ENCODE peak calls at places on chromosomes 2 and 18, in nine cellular contexts. One of them, this sample, is unnamed. For H3K36me3, the result is how much of the 10 kb centered on the place peaks cover.

GRCh38 chr2:199833525-199833924 is 17.5 kb downstream of the FTCDNL1 start:
- DNase-seq in mucosa of descending colon: no peak
- DNase-seq in left lung: no peak
- DNase-seq in uterus: no peak
- DNase-seq in K562: no peak
- DNase-seq in PC-9: no peak
- DNase-seq in prostate gland: no peak
- DNase-seq in upper lobe of right lung: no peak
- DNase-seq in tibial nerve: no peak
- DNase-seq in this sample: no peak

GRCh38 chr2:60337142-60337497 is 216.3 kb downstream of the BCL11A start:
- DNase-seq in K562: no peak
- DNase-seq in tibial nerve: no peak
- DNase-seq in upper lobe of right lung: peak
- DNase-seq in left lung: peak
- DNase-seq in uterus: no peak
- DNase-seq in mucosa of descending colon: no peak
- DNase-seq in PC-9: no peak
- DNase-seq in prostate gland: no peak
- DNase-seq in this sample: no peak

GRCh38 chr2:241268716-241269445 is 46.6 kb downstream of the HDLBP start:
- DNase-seq in PC-9: peak
- DNase-seq in uterus: no peak
- DNase-seq in upper lobe of right lung: no peak
- DNase-seq in mucosa of descending colon: no peak
- DNase-seq in K562: no peak
- DNase-seq in prostate gland: no peak
- DNase-seq in left lung: no peak
- DNase-seq in tibial nerve: no peak
- DNase-seq in this sample: no peak

GRCh38 chr2:237581751-237582746 is 8.5 kb downstream of the RAB17 start:
- DNase-seq in mucosa of descending colon: peak
- DNase-seq in PC-9: no peak
- DNase-seq in left lung: peak
- DNase-seq in prostate gland: peak
- DNase-seq in K562: no peak
- DNase-seq in uterus: peak
- DNase-seq in upper lobe of right lung: peak
- DNase-seq in tibial nerve: peak
- DNase-seq in this sample: no peak

GRCh38 chr2:73217826-73218225 is 3.8 kb downstream of the SMYD5 start:
- DNase-seq in PC-9: no peak
- DNase-seq in left lung: no peak
- DNase-seq in tibial nerve: no peak
- DNase-seq in prostate gland: no peak
- DNase-seq in upper lobe of right lung: no peak
- DNase-seq in uterus: no peak
- DNase-seq in mucosa of descending colon: no peak
- DNase-seq in K562: no peak
- DNase-seq in this sample: no peak

GRCh38 chr2:202270487-202270886 is 4.9 kb downstream of the NOP58 start:
- DNase-seq in upper lobe of right lung: no peak
- DNase-seq in uterus: no peak
- DNase-seq in left lung: no peak
- DNase-seq in mucosa of descending colon: no peak
- DNase-seq in PC-9: no peak
- DNase-seq in K562: no peak
- DNase-seq in tibial nerve: no peak
- DNase-seq in prostate gland: no peak
- DNase-seq in this sample: peak

GRCh38 chr2:119826370-119826961 is 66.7 kb downstream of the PTPN4 start:
- DNase-seq in uterus: no peak
- DNase-seq in upper lobe of right lung: no peak
- DNase-seq in mucosa of descending colon: no peak
- DNase-seq in prostate gland: no peak
- DNase-seq in K562: peak
- DNase-seq in PC-9: no peak
- DNase-seq in tibial nerve: no peak
- DNase-seq in left lung: no peak
- DNase-seq in this sample: no peak

GRCh38 chr2:132670961-132671781 is 1.2 kb upstream of the LYPD1 start:
- DNase-seq in mucosa of descending colon: no peak
- DNase-seq in left lung: no peak
- DNase-seq in PC-9: peak
- DNase-seq in K562: no peak
- DNase-seq in upper lobe of right lung: no peak
- DNase-seq in prostate gland: no peak
- DNase-seq in uterus: no peak
- DNase-seq in tibial nerve: no peak
- DNase-seq in this sample: no peak

GRCh38 chr2:89848763-89849162 is 1157.3 kb downstream of the RPIA start:
- DNase-seq in mucosa of descending colon: no peak
- DNase-seq in prostate gland: no peak
- DNase-seq in uterus: no peak
- DNase-seq in PC-9: no peak
- DNase-seq in K562: no peak
- DNase-seq in upper lobe of right lung: no peak
- DNase-seq in tibial nerve: no peak
- DNase-seq in left lung: no peak
- DNase-seq in this sample: no peak

GRCh38 chr2:62248226-62248625 is 52.3 kb downstream of the B3GNT2 start:
- DNase-seq in left lung: no peak
- DNase-seq in prostate gland: no peak
- DNase-seq in tibial nerve: no peak
- DNase-seq in PC-9: no peak
- DNase-seq in upper lobe of right lung: no peak
- DNase-seq in uterus: no peak
- DNase-seq in K562: no peak
- DNase-seq in mucosa of descending colon: no peak
- DNase-seq in this sample: no peak

GRCh38 chr18:2083691-2084090 is 487.6 kb downstream of the METTL4 start:
- DNase-seq in K562: no peak
- DNase-seq in uterus: no peak
- DNase-seq in left lung: no peak
- DNase-seq in upper lobe of right lung: no peak
- DNase-seq in prostate gland: no peak
- DNase-seq in PC-9: no peak
- DNase-seq in tibial nerve: no peak
- DNase-seq in mucosa of descending colon: no peak
- DNase-seq in this sample: no peak
- TF ChIP-seq CTCF in K562: peak
- TF ChIP-seq CTCF in uterus: no peak
- TF ChIP-seq CTCF in left lung: no peak
- TF ChIP-seq CTCF in upper lobe of right lung: peak
- TF ChIP-seq CTCF in prostate gland: no peak
- TF ChIP-seq CTCF in PC-9: peak
- TF ChIP-seq CTCF in tibial nerve: no peak
- TF ChIP-seq CTCF in mucosa of descending colon: no peak
- TF ChIP-seq CTCF in this sample: peak

GRCh38 chr2:215363039-215363438 is 51.2 kb downstream of the ATIC start:
- DNase-seq in uterus: no peak
- DNase-seq in upper lobe of right lung: no peak
- DNase-seq in mucosa of descending colon: no peak
- DNase-seq in prostate gland: no peak
- DNase-seq in tibial nerve: no peak
- DNase-seq in PC-9: no peak
- DNase-seq in K562: no peak
- DNase-seq in left lung: no peak
- DNase-seq in this sample: no peak
- H3K36me3 ChIP-seq in uterus: under half
- H3K36me3 ChIP-seq in upper lobe of right lung: half or more
- H3K36me3 ChIP-seq in mucosa of descending colon: under half
- H3K36me3 ChIP-seq in prostate gland: under half
- H3K36me3 ChIP-seq in tibial nerve: under half
- H3K36me3 ChIP-seq in PC-9: under half
- H3K36me3 ChIP-seq in K562: under half
- H3K36me3 ChIP-seq in left lung: under half
- H3K36me3 ChIP-seq in this sample: under half

DNA sequence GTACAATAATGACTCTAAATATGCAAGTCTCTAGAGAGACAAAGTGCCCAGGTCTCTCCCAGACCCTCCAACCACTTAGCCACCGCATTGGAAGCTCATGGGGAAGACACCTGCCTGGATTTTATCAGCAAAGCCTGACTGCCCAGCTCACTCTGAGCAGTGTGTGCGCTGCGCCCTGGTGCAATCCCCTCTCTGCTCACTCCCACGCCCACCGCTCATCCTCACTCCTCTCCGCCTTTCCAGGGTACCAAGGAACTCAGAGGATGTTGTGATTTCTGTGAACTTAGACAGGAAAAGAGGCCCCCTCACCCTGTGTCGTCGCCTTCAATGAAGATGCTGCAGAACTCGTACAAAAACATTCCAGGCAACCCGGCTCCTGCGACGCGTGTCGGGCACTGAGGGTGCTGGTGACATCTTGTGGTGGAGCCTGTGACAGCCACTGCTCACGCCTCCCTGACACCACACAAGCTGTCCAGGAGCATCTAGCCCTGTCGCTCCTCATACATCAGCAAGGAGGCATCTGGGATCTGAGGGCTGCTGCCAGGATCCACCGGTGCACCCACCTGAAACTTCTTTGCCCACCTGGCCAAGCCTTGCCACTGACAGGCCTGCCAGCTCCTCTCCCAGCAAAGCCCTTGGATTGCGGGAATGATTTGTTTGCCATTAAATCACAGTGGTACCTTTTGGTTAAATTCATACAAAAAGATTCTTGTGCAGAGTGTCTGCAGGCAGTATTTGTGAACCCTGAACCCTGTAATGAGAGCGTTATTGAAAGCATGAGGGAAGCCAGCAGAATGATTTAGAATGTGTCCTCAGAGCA is 220.4 kb downstream of the ZNF516 start:
- DNase-seq in PC-9: peak
- DNase-seq in upper lobe of right lung: no peak
- DNase-seq in left lung: no peak
- DNase-seq in mucosa of descending colon: no peak
- DNase-seq in uterus: no peak
- DNase-seq in tibial nerve: no peak
- DNase-seq in K562: no peak
- DNase-seq in prostate gland: no peak
- DNase-seq in this sample: peak
- TF ChIP-seq CTCF in PC-9: peak
- TF ChIP-seq CTCF in upper lobe of right lung: peak
- TF ChIP-seq CTCF in left lung: no peak
- TF ChIP-seq CTCF in mucosa of descending colon: no peak
- TF ChIP-seq CTCF in uterus: no peak
- TF ChIP-seq CTCF in tibial nerve: no peak
- TF ChIP-seq CTCF in K562: peak
- TF ChIP-seq CTCF in prostate gland: no peak
- TF ChIP-seq CTCF in this sample: peak

GRCh38 chr18:74478876-74479275 is 17.3 kb upstream of the CNDP2 start:
- DNase-seq in K562: no peak
- DNase-seq in PC-9: no peak
- DNase-seq in mucosa of descending colon: no peak
- DNase-seq in left lung: no peak
- DNase-seq in prostate gland: no peak
- DNase-seq in uterus: no peak
- DNase-seq in upper lobe of right lung: no peak
- DNase-seq in tibial nerve: no peak
- DNase-seq in this sample: no peak

GRCh38 chr18:74477771-74478170 is 18.4 kb upstream of the CNDP2 start:
- DNase-seq in uterus: no peak
- DNase-seq in K562: no peak
- DNase-seq in tibial nerve: no peak
- DNase-seq in prostate gland: no peak
- DNase-seq in PC-9: no peak
- DNase-seq in mucosa of descending colon: no peak
- DNase-seq in upper lobe of right lung: no peak
- DNase-seq in left lung: no peak
- DNase-seq in this sample: no peak

GRCh38 chr18:74478316-74478715 is 17.8 kb upstream of the CNDP2 start:
- DNase-seq in mucosa of descending colon: no peak
- DNase-seq in prostate gland: no peak
- DNase-seq in left lung: no peak
- DNase-seq in uterus: no peak
- DNase-seq in K562: no peak
- DNase-seq in upper lobe of right lung: no peak
- DNase-seq in tibial nerve: no peak
- DNase-seq in PC-9: no peak
- DNase-seq in this sample: no peak

GRCh38 chr18:74473976-74474375 is 16.9 kb upstream of the DIPK1C start:
- DNase-seq in uterus: no peak
- DNase-seq in K562: no peak
- DNase-seq in PC-9: no peak
- DNase-seq in left lung: no peak
- DNase-seq in mucosa of descending colon: no peak
- DNase-seq in upper lobe of right lung: no peak
- DNase-seq in prostate gland: no peak
- DNase-seq in tibial nerve: no peak
- DNase-seq in this sample: no peak

DNA sequence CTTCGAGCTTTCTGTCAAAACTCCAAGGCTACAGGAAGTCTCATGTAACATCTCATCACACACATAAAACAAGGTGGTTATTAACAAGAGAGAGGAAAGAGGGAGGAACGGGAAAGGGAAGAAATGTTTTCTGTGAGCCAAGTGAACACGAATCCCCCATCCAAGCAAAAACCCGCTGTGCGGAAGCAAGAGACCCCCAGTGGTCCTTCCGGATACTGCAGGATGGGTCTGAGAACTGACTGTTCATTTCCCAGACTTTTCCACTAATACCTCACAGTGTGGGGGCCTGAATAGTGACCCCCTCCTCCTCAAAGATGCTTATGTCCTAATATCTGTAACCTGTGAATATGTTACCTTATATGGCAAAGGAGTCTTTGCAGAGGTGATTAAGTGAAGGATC is 19.0 kb upstream of the DIPK1C start:
- DNase-seq in tibial nerve: no peak
- DNase-seq in PC-9: no peak
- DNase-seq in left lung: no peak
- DNase-seq in uterus: peak
- DNase-seq in K562: peak
- DNase-seq in prostate gland: no peak
- DNase-seq in upper lobe of right lung: no peak
- DNase-seq in mucosa of descending colon: no peak
- DNase-seq in this sample: no peak
- H3K36me3 ChIP-seq in tibial nerve: under half
- H3K36me3 ChIP-seq in PC-9: under half
- H3K36me3 ChIP-seq in left lung: under half
- H3K36me3 ChIP-seq in uterus: under half
- H3K36me3 ChIP-seq in K562: under half
- H3K36me3 ChIP-seq in prostate gland: under half
- H3K36me3 ChIP-seq in upper lobe of right lung: under half
- H3K36me3 ChIP-seq in mucosa of descending colon: under half
- H3K36me3 ChIP-seq in this sample: under half

This sample was measured in GM06990.